ENCODE peak calls at places on chromosomes 13 and 19, in eight cellular contexts. F is HCT116; P is OCI-LY7; N is epithelial cell of esophagus; R is CD4-positive, alpha-beta memory T cell; J is left ventricle myocardium inferior; H is heart left ventricle; O is suprapubic skin. I is an unnamed sample.
A peak's percentile ranks its signal among the peaks of the same experiment; 100 is the strongest.

GRCh38 chr19:7869453-7869909 is 4.7 kb downstream of the PRR36 start:
- DNase-seq in O (peak; percentile 85), R (peak; percentile 96), N (peak; percentile 85), F (no peak), H (peak; percentile 50), P (peak; percentile 75), J (peak; percentile 49), I (no peak)

GRCh38 chr13:98761979-98762616 is 9.6 kb upstream of the SLC15A1 start:
- DNase-seq in O (no peak), H (no peak), N (no peak), R (no peak), P (no peak), J (no peak), F (no peak), I (no peak)

GRCh38 chr19:7918615-7919421 is 1.3 kb upstream of the SNAPC2 start:
- DNase-seq in O (no peak), R (no peak), F (no peak), N (no peak), J (no peak), H (no peak), P (no peak), I (no peak)

GRCh38 chr19:15144046-15144646 is 36.9 kb downstream of the SYDE1 start:
- DNase-seq in N (peak; percentile 91), P (no peak), J (no peak), O (no peak), H (no peak), F (no peak), R (no peak), I (no peak)

GRCh38 chr19:18939922-18940775 is 868 bp downstream of the HOMER3 start:
- DNase-seq in J (peak; percentile 46), R (no peak), H (peak; percentile 55), F (no peak), P (no peak), N (peak; percentile 71), O (peak; percentile 78), I (no peak)

GRCh38 chr19:29590278-29590677 is 15.8 kb upstream of the POP4 start:
- DNase-seq in J (no peak), N (no peak), H (no peak), F (no peak), R (no peak), O (no peak), P (no peak), I (no peak)

GRCh38 chr13:29160862-29161261 is 340.7 kb downstream of the MTUS2 start:
- DNase-seq in R (no peak), O (no peak), H (no peak), N (no peak), F (no peak), P (no peak), J (no peak), I (no peak)

GRCh38 chr13:108964601-108965000 is 335.2 kb downstream of the MYO16 start:
- DNase-seq in F (no peak), J (no peak), N (no peak), P (no peak), O (no peak), H (no peak), R (no peak), I (no peak)

GRCh38 chr19:38409631-38410133 is 6.8 kb downstream of the FAM98C start:
- DNase-seq in J (peak; percentile 52), H (peak; percentile 60), R (no peak), N (no peak), P (no peak), O (no peak), F (no peak), I (peak; percentile 44)

GRCh38 chr19:56191115-56191514 is 6.5 kb downstream of the ZSCAN5B start:
- DNase-seq in N (no peak), O (no peak), H (no peak), F (no peak), R (no peak), P (no peak), J (no peak), I (no peak)

GRCh38 chr19:45428385-45429231 is 4.9 kb upstream of the ERCC1 start:
- DNase-seq in J (peak; percentile 70), N (no peak), H (peak; percentile 89), P (peak; percentile 29), R (no peak), F (no peak), O (peak; percentile 80), I (peak; percentile 39)

GRCh38 chr13:101570410-101570809 is 117.9 kb downstream of the ITGBL1 start:
- DNase-seq in N (peak; percentile 55), P (no peak), H (no peak), O (no peak), F (no peak), J (no peak), R (no peak), I (peak; percentile 22)

GRCh38 chr13:95660981-95661581 is 15.9 kb upstream of the DNAJC3 start:
- DNase-seq in R (peak; percentile 20), O (no peak), H (no peak), F (peak; percentile 28), P (peak; percentile 36), N (peak; percentile 57), J (no peak), I (peak; percentile 46)

GRCh38 chr19:1238373-1239303 is 833 bp upstream of the CBARP start:
- DNase-seq in J (no peak), F (no peak), P (no peak), O (no peak), H (no peak), R (no peak), N (no peak), I (no peak)

GRCh38 chr19:1241417-1242095 is at the start of gene ATP5F1D:
- DNase-seq in N (peak; percentile 94), P (peak; percentile 96), F (no peak), J (peak; percentile 96), R (peak; percentile 85), H (peak; percentile 97), O (peak; percentile 95), I (peak; percentile 89)

GRCh38 chr19:1240925-1241324 is 626 bp upstream of the ATP5F1D start:
- DNase-seq in R (no peak), O (no peak), N (no peak), J (no peak), H (no peak), F (no peak), P (no peak), I (no peak)

GRCh38 chr19:1239420-1239795 is 1.6 kb upstream of the CBARP start:
- DNase-seq in F (no peak), N (no peak), P (no peak), O (no peak), H (no peak), J (no peak), R (no peak), I (no peak)

GRCh38 chr19:1239796-1240737 is 1.5 kb upstream of the ATP5F1D start:
- DNase-seq in O (peak; percentile 91), H (peak; percentile 91), R (peak; percentile 94), P (peak; percentile 89), N (peak; percentile 89), F (peak; percentile 82), J (peak; percentile 90), I (peak; percentile 67)
- H3K4me3 ChIP-seq in O (peak overlapping the region; percentile 97), H (peak overlapping the region; percentile 98), R (peak overlapping the region; percentile 59), P (peak overlapping the region; percentile 48), N (peak overlapping the region; percentile 40), F (peak overlapping the region; percentile 89), J (peak overlapping the region; percentile 90), I (peak overlapping the region; percentile 47)

GRCh38 chr13:49124693-49125304 is 95.3 kb upstream of the MLNR start:
- DNase-seq in R (no peak), J (no peak), H (no peak), F (no peak), O (no peak), N (no peak), P (no peak), I (no peak)
- H3K4me3 ChIP-seq in R (no peak overlapping the region), J (no peak overlapping the region), H (no peak overlapping the region), F (no peak overlapping the region), O (no peak overlapping the region), N (no peak overlapping the region), P (no peak overlapping the region), I (no peak overlapping the region)

DNA sequence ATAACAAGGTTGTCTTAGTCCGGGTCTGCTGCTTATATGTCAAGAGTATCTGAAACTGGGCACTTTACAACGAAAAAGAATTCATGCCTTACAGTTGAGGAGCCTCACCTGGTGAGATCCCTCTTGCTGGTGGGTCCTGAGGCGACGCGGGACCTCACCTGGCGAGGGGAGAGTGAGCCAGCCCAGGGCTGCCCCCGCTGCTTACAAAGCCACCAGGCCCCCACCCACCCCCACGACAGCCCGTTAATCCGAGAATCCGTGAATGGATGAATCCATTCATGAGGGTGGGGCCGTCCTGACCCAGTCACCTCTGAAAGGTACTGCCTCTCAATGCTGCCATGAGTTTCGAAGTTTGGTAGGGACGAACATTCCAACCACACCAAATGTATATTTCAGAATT is 54.0 kb upstream of the F7 start:
- DNase-seq in J (no peak), O (peak; percentile 19), P (no peak), H (no peak), F (no peak), R (no peak), N (no peak), I (no peak)
- H3K4me3 ChIP-seq in J (no peak overlapping the region), O (no peak overlapping the region), P (no peak overlapping the region), H (no peak overlapping the region), F (no peak overlapping the region), R (no peak overlapping the region), N (no peak overlapping the region), I (no peak overlapping the region)

GRCh38 chr19:35973487-35973886 is 21.5 kb upstream of the SDHAF1 start:
- DNase-seq in H (peak; percentile 19), F (no peak), J (no peak), P (no peak), O (no peak), R (no peak), N (no peak), I (no peak)

GRCh38 chr19:35975608-35976214 is 19.3 kb upstream of the SDHAF1 start:
- DNase-seq in H (no peak), J (no peak), R (no peak), F (no peak), P (no peak), O (no peak), N (peak; percentile 36), I (no peak)

GRCh38 chr19:35978832-35979365 is 16.1 kb upstream of the SDHAF1 start:
- DNase-seq in H (no peak), O (no peak), N (no peak), P (no peak), R (no peak), F (no peak), J (no peak), I (no peak)

GRCh38 chr19:35978271-35978670 is 16.7 kb upstream of the SDHAF1 start:
- DNase-seq in P (no peak), O (no peak), R (no peak), H (no peak), F (no peak), J (no peak), N (no peak), I (no peak)

DNA sequence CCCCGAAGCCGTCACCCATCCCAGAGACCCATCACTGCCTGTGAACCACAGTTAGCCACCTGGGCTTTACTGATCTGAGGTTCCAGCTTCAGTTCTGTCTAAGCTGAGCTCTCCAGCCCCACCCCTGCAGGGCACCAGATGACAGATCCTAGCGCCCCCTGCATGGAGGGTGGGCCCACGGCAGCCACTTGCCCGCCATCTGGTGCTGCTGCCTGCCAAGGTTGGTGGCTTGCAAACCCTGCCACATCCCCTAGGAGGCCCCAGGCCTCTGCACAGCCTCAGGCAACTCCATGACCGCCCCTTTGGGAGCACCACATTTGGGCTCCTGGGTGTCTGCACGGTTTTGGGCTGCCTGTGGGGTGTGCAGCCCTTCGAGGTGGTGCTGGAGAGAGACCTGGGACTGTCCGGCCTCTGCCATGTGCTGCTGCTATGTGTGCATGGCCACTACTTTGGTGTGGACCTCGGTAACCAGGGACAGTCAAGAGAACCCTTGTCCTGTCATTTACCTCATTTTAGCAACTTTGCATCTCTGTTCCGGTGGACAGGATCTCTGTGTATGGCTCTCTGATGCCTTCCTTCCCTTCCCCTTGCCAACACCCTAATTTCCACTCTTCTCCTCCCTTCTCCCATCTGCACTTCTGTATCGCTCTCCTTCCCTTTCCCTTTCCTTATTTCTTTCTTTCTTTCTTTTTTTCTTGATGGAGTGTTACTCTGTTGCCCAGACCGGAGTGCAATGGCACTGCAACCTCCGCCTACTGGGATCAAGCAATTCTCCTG is 17.4 kb upstream of the SDHAF1 start:
- DNase-seq in N (no peak), O (no peak), J (no peak), H (no peak), F (peak; percentile 45), P (peak; percentile 73), R (no peak), I (no peak)
- H3K4me3 ChIP-seq in N (no peak overlapping the region), O (no peak overlapping the region), J (no peak overlapping the region), H (no peak overlapping the region), F (no peak overlapping the region), P (no peak overlapping the region), R (no peak overlapping the region), I (no peak overlapping the region)

I was measured in brain microvascular endothelial cell.